ENCODE peak calls at places on chromosomes 4 and X, in five cellular contexts. U is lung, T is aorta, D is EL, P is C1 segment of cervical spinal cord. L is an unnamed sample.

GRCh38 chr4:149223659-149224058 is 592.0 kb downstream of the IQCM start:
- DNase-seq in T (no peak), D (peak; percentile 68), U (no peak), P (no peak), L (no peak)

GRCh38 chr4:98476891-98477290 is 181.5 kb downstream of the TSPAN5 start:
- DNase-seq in D (no peak), P (no peak), U (no peak), T (no peak), L (no peak)

GRCh38 chr4:87657525-87657924 is 7.4 kb downstream of the DMP1 start:
- DNase-seq in T (no peak), U (no peak), D (peak; percentile 86), P (no peak), L (no peak)

GRCh38 chr4:71566856-71567255 is 217.0 kb downstream of the GC start:
- DNase-seq in P (no peak), U (no peak), D (no peak), T (no peak), L (no peak)

GRCh38 chr4:13590766-13591165 is 36.8 kb downstream of the BOD1L1 start:
- DNase-seq in T (no peak), P (no peak), U (no peak), D (no peak), L (no peak)

GRCh38 chr4:82753725-82754410 is 44.7 kb downstream of the SCD5 start:
- DNase-seq in P (no peak), T (no peak), D (no peak), U (no peak), L (no peak)

GRCh38 chr4:113979973-113980615 is 647 bp upstream of the ARSJ start:
- DNase-seq in U (no peak), P (no peak), T (no peak), D (peak; percentile 55), L (no peak)

GRCh38 chr4:4415107-4415805 is 28.4 kb downstream of the NSG1 start:
- DNase-seq in P (no peak), T (no peak), U (no peak), D (no peak), L (no peak)

GRCh38 chr4:118277243-118277642 is 75.6 kb downstream of the PRSS12 start:
- DNase-seq in T (no peak), U (no peak), P (no peak), D (no peak), L (no peak)

GRCh38 chrX:68659385-68659784 is 11.9 kb downstream of the STARD8 start:
- DNase-seq in T (no peak), P (no peak), U (no peak), D (peak; percentile 51), L (no peak)

GRCh38 chrX:151167791-151168345 is 8.5 kb upstream of the GPR50 start:
- DNase-seq in P (no peak), T (no peak), D (no peak), U (no peak), L (no peak)

GRCh38 chrX:103155201-103155600 is 59.7 kb upstream of the BEX4 start:
- DNase-seq in T (no peak), P (no peak), U (no peak), D (peak; percentile 29), L (no peak)

L was measured in NCI-H2227 treated with DMSO at 0.1 percent for 48 hours.